ENCODE peak calls at places on chromosomes 4 and X, in five cellular contexts. K is WERI-Rb-1, R is HFF-Myc, Y is pancreas, G is ovary. B is an unnamed sample.

GRCh38 chr4:71380721-71381120 is 41.9 kb downstream of the SLC4A4 start:
- DNase-seq in G (no peak), Y (no peak), K (no peak), R (no peak), B (peak)

GRCh38 chr4:71559957-71560541 is 221.2 kb downstream of the SLC4A4 start:
- DNase-seq in G (no peak), Y (no peak), K (no peak), R (peak), B (no peak)

GRCh38 chr4:74961230-74961629 is 28.3 kb downstream of the PARM1 start:
- DNase-seq in R (no peak), G (no peak), K (no peak), Y (no peak), B (no peak)

GRCh38 chr4:138267835-138268234 is 25.7 kb upstream of the SLC7A11 start:
- DNase-seq in K (no peak), Y (no peak), G (no peak), R (no peak), B (no peak)

GRCh38 chr4:1511441-1512041 is 105.3 kb upstream of the NKX1-1 start:
- DNase-seq in R (no peak), Y (no peak), G (peak), K (peak), B (no peak)

GRCh38 chrX:145393702-145394235 is 146.5 kb downstream of the SPANXN1 start:
- DNase-seq in K (no peak), Y (no peak), G (no peak), R (no peak), B (no peak)

GRCh38 chr4:134777626-134778025 is 576.0 kb upstream of the PABPC4L start:
- DNase-seq in K (peak), G (no peak), Y (no peak), R (no peak), B (no peak)

GRCh38 chr4:127145001-127145400 is 487.8 kb upstream of the INTU start:
- DNase-seq in K (peak), G (no peak), Y (no peak), R (no peak), B (no peak)

GRCh38 chrX:148500428-148501120 is at the start of gene AFF2:
- DNase-seq in G (peak), K (peak), Y (peak), R (no peak), B (no peak)

GRCh38 chr4:101345596-101346311 is 1.6 kb downstream of the PPP3CA start:
- DNase-seq in G (peak), Y (peak), R (no peak), K (peak), B (no peak)

GRCh38 chr4:42655248-42655647 is 1.7 kb downstream of the ATP8A1 start:
- DNase-seq in K (no peak), Y (no peak), R (no peak), G (no peak), B (no peak)
- H3K4me3 ChIP-seq in K (peak), Y (no peak), R (no peak), G (peak), B (no peak)

GRCh38 chrX:6363193-6363592 is 134.5 kb upstream of the NLGN4X start:
- DNase-seq in Y (no peak), K (no peak), R (no peak), G (no peak), B (no peak)
- TF ChIP-seq CTCF in Y (no peak), K (peak), R (no peak), G (no peak), B (no peak)

GRCh38 chr4:174215055-174215454 is 68.4 kb downstream of the FBXO8 start:
- DNase-seq in K (no peak), R (no peak), Y (no peak), G (no peak), B (no peak)

GRCh38 chr4:174217273-174218126 is 66.0 kb downstream of the FBXO8 start:
- DNase-seq in G (no peak), R (peak), Y (no peak), K (no peak), B (peak)

GRCh38 chr4:174215936-174216699 is 67.3 kb downstream of the FBXO8 start:
- DNase-seq in G (no peak), R (no peak), Y (no peak), K (no peak), B (no peak)

GRCh38 chr4:174216935-174217272 is 66.6 kb downstream of the FBXO8 start:
- DNase-seq in G (no peak), Y (no peak), K (no peak), R (no peak), B (no peak)

DNA sequence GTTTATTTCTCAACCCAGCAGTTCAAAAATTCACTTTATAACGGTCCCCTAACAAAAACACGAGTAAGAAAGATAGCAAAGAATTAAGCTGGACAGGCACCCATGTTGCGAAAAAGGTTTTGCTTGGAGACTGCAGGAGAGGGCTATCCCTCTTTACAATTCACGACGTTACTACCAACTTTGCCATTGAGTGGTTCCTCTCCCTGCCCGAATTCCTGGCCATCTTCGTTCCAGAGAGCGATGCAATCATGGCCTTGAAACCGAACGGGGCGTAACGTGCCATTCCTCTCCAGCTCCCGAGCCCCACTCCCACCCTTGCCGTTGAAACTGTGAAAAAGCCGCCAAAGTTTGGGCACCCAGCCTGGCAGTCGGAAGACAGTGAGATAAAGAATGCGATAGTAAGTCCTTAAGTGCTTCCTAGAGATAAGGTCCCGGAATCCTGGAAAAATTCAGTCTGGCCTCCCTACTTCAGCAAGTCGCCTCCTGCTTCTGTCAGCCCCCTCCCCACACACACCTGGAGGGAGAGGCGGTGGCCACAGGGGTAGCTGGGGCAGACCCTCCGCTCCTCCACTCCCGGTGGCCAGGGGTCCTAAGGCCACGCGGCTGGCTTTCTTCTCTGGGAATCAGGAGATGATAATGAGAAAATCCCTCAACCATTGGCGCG is 65.2 kb downstream of the FBXO8 start:
- DNase-seq in Y (no peak), R (no peak), K (no peak), G (no peak), B (no peak)
- H3K4me3 ChIP-seq in Y (no peak), R (peak), K (no peak), G (peak), B (peak)

DNA sequence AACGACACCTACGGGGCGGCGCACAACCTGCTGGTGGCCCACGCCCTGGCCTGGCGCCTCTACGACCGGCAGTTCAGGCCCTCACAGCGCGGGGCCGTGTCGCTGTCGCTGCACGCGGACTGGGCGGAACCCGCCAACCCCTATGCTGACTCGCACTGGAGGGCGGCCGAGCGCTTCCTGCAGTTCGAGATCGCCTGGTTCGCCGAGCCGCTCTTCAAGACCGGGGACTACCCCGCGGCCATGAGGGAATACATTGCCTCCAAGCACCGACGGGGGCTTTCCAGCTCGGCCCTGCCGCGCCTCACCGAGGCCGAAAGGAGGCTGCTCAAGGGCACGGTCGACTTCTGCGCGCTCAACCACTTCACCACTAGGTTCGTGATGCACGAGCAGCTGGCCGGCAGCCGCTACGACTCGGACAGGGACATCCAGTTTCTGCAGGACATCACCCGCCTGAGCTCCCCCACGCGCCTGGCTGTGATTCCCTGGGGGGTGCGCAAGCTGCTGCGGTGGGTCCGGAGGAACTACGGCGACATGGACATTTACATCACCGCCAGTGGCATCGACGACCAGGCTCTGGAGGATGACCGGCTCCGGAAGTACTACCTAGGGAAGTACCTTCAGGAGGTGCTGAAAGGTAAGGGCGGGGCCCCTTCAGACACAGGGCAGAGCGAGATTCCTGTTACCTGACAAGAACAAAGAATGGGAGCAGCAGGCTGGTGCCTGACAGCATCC is 11.7 kb downstream of the RPL9 start:
- DNase-seq in G (peak), Y (peak), K (no peak), R (no peak), B (no peak)
- TF ChIP-seq CTCF in G (no peak), Y (no peak), K (no peak), R (peak), B (peak)

GRCh38 chr4:102431608-102431961 is 69.6 kb upstream of the NFKB1 start:
- DNase-seq in G (no peak), R (no peak), Y (no peak), K (no peak), B (no peak)
- H3K4me3 ChIP-seq in G (no peak), R (peak), Y (no peak), K (peak), B (peak)

GRCh38 chr4:39713691-39714090 is 15.8 kb downstream of the UBE2K start:
- DNase-seq in Y (no peak), K (no peak), R (no peak), G (no peak), B (peak)
- TF ChIP-seq CTCF in Y (no peak), K (no peak), R (no peak), G (no peak), B (no peak)

GRCh38 chr4:175947117-175947722 is 118.4 kb upstream of the WDR17 start:
- DNase-seq in K (no peak), G (no peak), Y (no peak), R (no peak), B (peak)
- H3K4me3 ChIP-seq in K (no peak), G (no peak), Y (no peak), R (no peak), B (no peak)

GRCh38 chr4:55184600-55185523 is 59.5 kb upstream of the KDR start:
- DNase-seq in K (peak), Y (no peak), G (no peak), R (no peak), B (no peak)
- TF ChIP-seq CTCF in K (peak), Y (no peak), G (no peak), R (peak), B (peak)

GRCh38 chrX:85001344-85001743 is 2.3 kb upstream of the APOOL start:
- DNase-seq in Y (no peak), G (no peak), K (no peak), R (no peak), B (no peak)

GRCh38 chrX:85004255-85004654 is 578 bp downstream of the APOOL start:
- DNase-seq in K (no peak), Y (no peak), G (no peak), R (no peak), B (no peak)

DNA sequence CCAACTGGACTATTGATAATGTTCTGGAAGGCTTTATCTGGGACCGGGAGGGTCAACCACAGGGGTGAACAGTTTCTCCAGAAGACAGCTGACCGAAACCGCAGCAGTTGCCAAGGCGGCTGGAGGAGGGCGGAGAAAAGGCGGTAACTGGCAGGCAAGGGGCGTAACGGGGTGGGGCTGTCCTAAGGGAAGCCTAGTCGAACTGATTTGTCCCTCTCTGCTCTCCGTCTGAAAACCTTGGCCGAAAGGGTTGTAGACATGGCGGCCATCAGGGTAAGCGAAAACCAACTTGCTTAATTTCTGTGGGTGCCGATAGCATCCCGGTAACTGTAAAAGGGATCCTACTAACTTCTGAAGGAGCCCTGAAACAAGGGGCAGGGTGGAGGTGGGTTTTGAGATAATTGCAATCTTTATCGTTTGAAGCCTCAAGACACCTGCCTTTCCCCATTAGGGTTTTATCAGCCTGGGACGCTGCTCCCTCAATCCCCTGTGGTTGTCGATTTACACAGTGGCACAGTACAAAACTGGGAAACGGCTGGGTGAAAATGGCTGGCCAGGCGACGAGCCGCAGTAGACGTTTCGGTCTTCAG is at the start of gene APOOL:
- DNase-seq in Y (peak), G (peak), K (peak), R (peak), B (peak)
- H3K4me3 ChIP-seq in Y (peak), G (peak), K (peak), R (peak), B (peak)

GRCh38 chrX:149867488-149867887 is 13.5 kb upstream of the MAGEA8 start:
- DNase-seq in G (no peak), Y (no peak), R (no peak), K (no peak), B (no peak)
- TF ChIP-seq CTCF in G (no peak), Y (no peak), R (no peak), K (no peak), B (no peak)